ENCODE peak calls at places on chromosomes 11 and 22, in five cellular contexts. H is HCT116, S is stomach, L is lung, C is GM23248. O is an unnamed sample.
A peak's percentile ranks its signal among the peaks of the same experiment; 100 is the strongest.

GRCh38 chr22:26748845-26749244 is 91.5 kb downstream of the MIAT start:
- DNase-seq in L (no peak), H (no peak), S (no peak), C (peak; percentile 3), O (no peak)

GRCh38 chr22:43260818-43261217 is 73.9 kb upstream of the TTLL12 start:
- DNase-seq in L (no peak), H (no peak), S (no peak), C (no peak), O (no peak)

GRCh38 chr22:38981659-38982007 is 514 bp upstream of the APOBEC3B start:
- DNase-seq in C (no peak), L (no peak), S (no peak), H (no peak), O (no peak)

GRCh38 chr11:126112547-126112946 is 49.9 kb upstream of the CDON start:
- DNase-seq in L (no peak), H (no peak), C (peak; percentile 94), S (no peak), O (peak; percentile 91)

GRCh38 chr11:36354221-36355003 is 58.3 kb downstream of the PRR5L start:
- DNase-seq in L (no peak), S (no peak), C (peak; percentile 84), H (no peak), O (no peak)

GRCh38 chr22:37019309-37020191 is at the start of the genes MPST and TST:
- DNase-seq in S (peak; percentile 81), C (peak; percentile 80), H (no peak), L (peak; percentile 81), O (peak; percentile 67)

GRCh38 chr11:133064152-133064877 is 468.0 kb downstream of the OPCML start:
- DNase-seq in L (peak; percentile 76), S (peak; percentile 66), C (peak; percentile 77), H (no peak), O (peak; percentile 82)

GRCh38 chr11:62856333-62856910 is 17.0 kb upstream of the WDR74 start:
- DNase-seq in S (no peak), L (no peak), C (peak; percentile 42), H (no peak), O (no peak)

GRCh38 chr11:20808328-20808727 is 138.9 kb downstream of the NELL1 start:
- DNase-seq in S (no peak), C (no peak), L (no peak), H (no peak), O (no peak)

GRCh38 chr11:3000032-3000961 is 8.2 kb upstream of the NAP1L4 start:
- DNase-seq in H (no peak), C (peak; percentile 47), L (no peak), S (peak; percentile 95), O (no peak)

GRCh38 chr11:106022795-106023275 is 795 bp upstream of the MSANTD4 start:
- DNase-seq in C (no peak), S (no peak), H (no peak), L (no peak), O (no peak)

GRCh38 chr22:47307326-47307725 is 544.9 kb downstream of the TBC1D22A start:
- DNase-seq in S (no peak), H (no peak), L (no peak), C (peak; percentile 64), O (no peak)

GRCh38 chr11:45941285-45941684 is 18.8 kb downstream of the LARGE2 start:
- DNase-seq in H (no peak), L (no peak), C (no peak), S (no peak), O (no peak)

GRCh38 chr11:61922539-61922938 is 5.2 kb upstream of the RAB3IL1 start:
- DNase-seq in S (peak; percentile 36), C (peak; percentile 85), H (no peak), L (no peak), O (peak; percentile 93)

GRCh38 chr11:63608353-63609345 is 5.6 kb downstream of the PLAAT3 start:
- DNase-seq in C (peak; percentile 60), L (no peak), H (no peak), S (peak; percentile 13), O (no peak)

GRCh38 chr22:26648011-26648497 is 9.3 kb upstream of the MIAT start:
- DNase-seq in L (no peak), S (no peak), C (no peak), H (no peak), O (no peak)

GRCh38 chr11:12963789-12964536 is 45.2 kb upstream of the RASSF10 start:
- DNase-seq in L (peak; percentile 65), S (peak; percentile 79), H (peak; percentile 59), C (peak; percentile 73), O (peak; percentile 70)

GRCh38 chr11:2175659-2176058 is 4.0 kb upstream of the TH start:
- DNase-seq in H (no peak), C (peak; percentile 84), S (no peak), L (no peak), O (no peak)

GRCh38 chr11:64040684-64041267 is 5.0 kb downstream of the FLRT1 start:
- DNase-seq in L (no peak), C (no peak), S (no peak), H (no peak), O (no peak)

GRCh38 chr11:38014405-38014804 is 1416.4 kb upstream of the RAG2 start:
- DNase-seq in H (no peak), C (no peak), S (no peak), L (no peak), O (no peak)

GRCh38 chr22:31637375-31637937 is 24.6 kb downstream of the PISD start:
- DNase-seq in H (no peak), L (no peak), C (no peak), S (no peak), O (no peak)

GRCh38 chr11:11857769-11858168 is 16.0 kb downstream of the USP47 start:
- DNase-seq in C (no peak), L (no peak), H (no peak), S (no peak), O (no peak)

GRCh38 chr11:35427158-35427557 is 7.8 kb upstream of the SLC1A2 start:
- DNase-seq in S (no peak), H (no peak), L (no peak), C (peak; percentile 78), O (no peak)

GRCh38 chr11:17479284-17480214 is 2.9 kb upstream of the ABCC8 start:
- DNase-seq in S (peak; percentile 53), C (peak; percentile 19), H (peak; percentile 49), L (no peak), O (no peak)

GRCh38 chr22:37581534-37581933 is 1.6 kb upstream of the LGALS2 start:
- DNase-seq in H (no peak), C (peak; percentile 36), S (peak; percentile 95), L (peak; percentile 62), O (no peak)

GRCh38 chr22:50305658-50306566 is 1.5 kb downstream of the PLXNB2 start:
- DNase-seq in L (peak; percentile 93), H (peak; percentile 66), C (peak; percentile 98), S (peak; percentile 88), O (peak; percentile 88)

DNA sequence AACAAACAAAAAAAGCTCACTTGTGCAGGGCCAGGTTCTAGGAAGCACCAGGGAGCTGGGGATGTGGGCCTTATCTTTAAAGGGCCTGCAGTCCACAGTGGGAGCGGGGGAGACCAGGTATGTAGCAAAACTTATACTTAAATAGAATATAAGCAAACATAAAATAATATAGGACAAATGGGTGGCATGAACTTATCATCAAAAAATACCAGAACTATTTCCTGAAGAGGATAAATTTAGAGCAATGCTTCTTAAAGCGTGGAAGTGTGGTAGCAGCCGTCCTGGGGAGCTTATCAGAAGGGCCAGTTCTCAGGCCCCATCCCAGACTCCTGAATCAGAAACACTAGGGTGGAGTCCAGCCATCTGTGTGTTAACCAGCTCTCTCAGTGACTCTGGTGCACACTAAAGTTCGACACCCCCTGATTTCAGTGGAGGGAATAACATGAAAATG is 9.3 kb downstream of the VPS26B start:
- DNase-seq in S (no peak), L (no peak), C (no peak), H (no peak), O (no peak)
- H3K4me1 ChIP-seq in S (peaks cover 25% of the 10 kb centered on the region), L (peaks cover 7% of the 10 kb centered on the region), C (peaks cover 15% of the 10 kb centered on the region), H (no peaks in the 10 kb centered on the region), O (no peaks in the 10 kb centered on the region)

DNA sequence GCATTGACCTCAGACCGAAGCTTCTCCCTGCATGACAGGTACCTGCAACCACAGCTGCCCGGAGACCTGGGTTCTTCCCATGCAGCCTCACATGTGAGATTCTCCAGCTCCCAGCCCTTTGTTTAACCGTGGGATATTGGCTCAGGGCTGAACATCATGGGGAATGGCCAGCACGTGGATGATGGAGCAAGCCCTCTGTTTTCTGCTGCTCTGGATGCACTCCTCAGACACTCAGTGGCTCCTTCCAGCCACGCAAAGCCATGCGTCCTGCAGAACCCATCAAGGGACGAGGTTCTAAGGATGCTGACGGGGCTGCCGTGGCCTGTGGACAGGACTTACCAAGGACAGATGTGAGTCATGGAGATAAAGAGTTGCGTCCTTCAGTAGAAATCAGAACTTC is 639.1 kb downstream of the BRD1 start:
- DNase-seq in S (no peak), H (no peak), L (no peak), C (no peak), O (no peak)
- H3K9me3 ChIP-seq in S (no peaks in the 10 kb centered on the region), H (peaks cover 6% of the 10 kb centered on the region), L (no peaks in the 10 kb centered on the region), C (no peaks in the 10 kb centered on the region), O (no peaks in the 10 kb centered on the region)

GRCh38 chr11:725624-726202 is 19.7 kb downstream of the EPS8L2 start:
- DNase-seq in L (no peak), S (no peak), C (no peak), H (no peak), O (no peak)
- H3K4me3 ChIP-seq in L (no peak overlapping the region), S (peak overlapping the region; percentile 30), C (no peak overlapping the region), H (no peak overlapping the region), O (peak overlapping the region; percentile 38)

GRCh38 chr11:67270256-67271211 is 4.3 kb downstream of the GRK2 start:
- DNase-seq in S (no peak), H (no peak), C (no peak), L (no peak), O (no peak)

GRCh38 chr11:67267188-67268035 is 1.1 kb downstream of the GRK2 start:
- DNase-seq in C (no peak), H (no peak), S (peak; percentile 76), L (no peak), O (no peak)

GRCh38 chr11:67268036-67268683 is 1.9 kb downstream of the GRK2 start:
- DNase-seq in S (no peak), H (no peak), C (no peak), L (no peak), O (no peak)

GRCh38 chr11:67269401-67270255 is 3.4 kb downstream of the GRK2 start:
- DNase-seq in L (no peak), C (no peak), S (peak; percentile 75), H (no peak), O (no peak)

GRCh38 chr11:67268684-67269268 is 2.5 kb downstream of the GRK2 start:
- DNase-seq in H (no peak), C (no peak), S (no peak), L (no peak), O (no peak)
- H3K4me1 ChIP-seq in H (peaks cover 8% of the 10 kb centered on the region), C (peaks cover 24% of the 10 kb centered on the region), S (peaks cover 74% of the 10 kb centered on the region), L (peaks cover 19% of the 10 kb centered on the region), O (peaks cover 75% of the 10 kb centered on the region)

GRCh38 chr11:78244080-78244479 is 55.4 kb downstream of the USP35 start:
- DNase-seq in S (no peak), C (peak; percentile 10), H (no peak), L (no peak), O (no peak)

GRCh38 chr11:78241475-78241874 is 52.8 kb downstream of the USP35 start:
- DNase-seq in H (no peak), L (no peak), S (no peak), C (no peak), O (no peak)

GRCh38 chr11:78248191-78248590 is 59.5 kb downstream of the USP35 start:
- DNase-seq in C (peak; percentile 23), S (no peak), H (no peak), L (no peak), O (no peak)

GRCh38 chr11:78248903-78249302 is 60.2 kb downstream of the USP35 start:
- DNase-seq in L (no peak), C (no peak), H (no peak), S (no peak), O (no peak)

GRCh38 chr11:78244546-78245315 is 56.0 kb downstream of the USP35 start:
- DNase-seq in S (no peak), C (no peak), L (no peak), H (no peak), O (no peak)
- H3K9me3 ChIP-seq in S (no peaks in the 10 kb centered on the region), C (no peaks in the 10 kb centered on the region), L (no peaks in the 10 kb centered on the region), H (no peaks in the 10 kb centered on the region), O (no peaks in the 10 kb centered on the region)